ENCODE peak calls at places on chromosomes 2 and 18, in seven cellular contexts. I is Peyer's patch; T is SK-N-SH; M is sigmoid colon; Q is IMR-90; J is CD8-positive, alpha-beta T cell; U is CD8-positive, alpha-beta memory T cell. F is an unnamed sample. For H3K9me3, the result is how much of the 10 kb centered on the place peaks cover.

GRCh38 chr2:44753552-44754285 is 187.8 kb upstream of the SIX3 start:
- DNase-seq in I (no peak), T (peak), M (no peak), Q (no peak), J (no peak), U (no peak), F (no peak)

GRCh38 chr2:176473177-176473576 is 203.9 kb downstream of the MTX2 start:
- DNase-seq in I (no peak), T (no peak), M (peak), Q (peak), J (no peak), U (no peak), F (no peak)

GRCh38 chr2:191222507-191222906 is 22.7 kb upstream of the MYO1B start:
- DNase-seq in I (no peak), T (no peak), M (no peak), Q (no peak), J (no peak), U (no peak), F (no peak)

GRCh38 chr2:98084151-98084868 is 2.7 kb upstream of the VWA3B start:
- DNase-seq in I (no peak), T (no peak), M (no peak), Q (no peak), J (no peak), U (no peak), F (no peak)

GRCh38 chr2:126586321-126586720 is 69.6 kb upstream of the GYPC start:
- DNase-seq in I (no peak), T (no peak), M (no peak), Q (no peak), J (no peak), U (no peak), F (no peak)

GRCh38 chr2:207284556-207285450 is 119.1 kb upstream of the KLF7 start:
- DNase-seq in I (no peak), T (no peak), M (no peak), Q (peak), J (no peak), U (no peak), F (no peak)

GRCh38 chr2:51782874-51783765 is 751.2 kb upstream of the NRXN1 start:
- DNase-seq in I (no peak), T (no peak), M (no peak), Q (peak), J (no peak), U (no peak), F (no peak)

GRCh38 chr2:158380786-158381185 is 75.8 kb downstream of the CCDC148 start:
- DNase-seq in I (no peak), T (no peak), M (no peak), Q (no peak), J (no peak), U (no peak), F (no peak)

GRCh38 chr2:130791617-130791939 is 36.2 kb downstream of the AMER3 start:
- DNase-seq in I (no peak), T (no peak), M (no peak), Q (no peak), J (no peak), U (no peak), F (no peak)

GRCh38 chr2:18332477-18332876 is 228.0 kb downstream of the RDH14 start:
- DNase-seq in I (no peak), T (no peak), M (no peak), Q (no peak), J (no peak), U (no peak), F (no peak)
- H3K9me3 ChIP-seq in I (under half), T (under half), M (under half), Q (under half), J (under half), U (under half), F (under half)

GRCh38 chr2:168210216-168210897 is 37.0 kb downstream of the STK39 start:
- DNase-seq in I (no peak), T (no peak), M (no peak), Q (no peak), J (no peak), U (no peak), F (no peak)
- H3K9me3 ChIP-seq in I (under half), T (under half), M (under half), Q (under half), J (under half), U (under half), F (under half)

DNA sequence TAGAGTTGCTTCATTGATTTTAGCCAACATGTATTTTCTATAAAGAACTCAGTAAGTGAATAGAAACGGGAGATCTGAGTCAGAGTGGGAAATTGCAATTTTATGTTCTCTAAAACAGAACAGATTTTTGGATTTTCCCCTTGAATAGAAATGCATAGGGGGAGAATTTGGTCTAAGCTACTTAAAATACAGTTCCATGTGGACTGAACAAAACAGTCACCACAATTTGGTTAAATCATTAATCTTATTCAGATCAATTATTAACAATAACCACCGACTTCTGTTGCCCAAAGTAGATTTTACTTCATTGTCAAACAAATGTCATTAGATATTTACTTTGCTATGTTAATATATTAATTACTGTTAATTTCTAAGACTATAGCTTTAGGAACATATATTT is 107.7 kb downstream of the SCG2 start:
- DNase-seq in I (no peak), T (no peak), M (no peak), Q (no peak), J (no peak), U (no peak), F (no peak)
- H3K9me3 ChIP-seq in I (under half), T (under half), M (under half), Q (under half), J (under half), U (under half), F (under half)

GRCh38 chr18:43650423-43650822 is 373.1 kb upstream of the SYT4 start:
- DNase-seq in I (no peak), T (no peak), M (no peak), Q (no peak), J (no peak), U (no peak), F (no peak)
- H3K9me3 ChIP-seq in I (under half), T (under half), M (under half), Q (under half), J (under half), U (under half), F (under half)

F was measured in T-helper 17 cell.